ENCODE peak calls at places on chromosomes 7 and 10, in eight cellular contexts. T is upper lobe of left lung, C is left lung, Q is psoas muscle, A is HCT116, F is kidney, L is right atrium auricular region, O is endothelial cell of umbilical vein. E is an unnamed sample.

GRCh38 chr10:127922675-127923366 is 15.9 kb downstream of the PTPRE start:
- DNase-seq in T (peak; percentile 94), C (peak; percentile 90), Q (peak; percentile 90), A (peak; percentile 83), F (peak; percentile 91), L (peak; percentile 77), O (peak; percentile 74), E (peak; percentile 95)

GRCh38 chr10:29917311-29917710 is 142.1 kb downstream of the JCAD start:
- DNase-seq in T (no peak), C (no peak), Q (no peak), A (no peak), F (no peak), L (no peak), O (peak; percentile 84), E (peak; percentile 33)

GRCh38 chr7:128891942-128892269 is 18.6 kb downstream of the KCP start:
- DNase-seq in T (no peak), C (no peak), Q (peak; percentile 39), A (no peak), F (no peak), L (no peak), O (no peak), E (no peak)

GRCh38 chr10:6542999-6543430 is 37.1 kb downstream of the PRKCQ start:
- DNase-seq in T (peak; percentile 30), C (no peak), Q (no peak), A (no peak), F (no peak), L (no peak), O (no peak), E (no peak)

GRCh38 chr7:116522247-116522646 is 2.6 kb upstream of the CAV1 start:
- DNase-seq in T (no peak), C (no peak), Q (no peak), A (peak; percentile 69), F (no peak), L (no peak), O (peak; percentile 97), E (no peak)

GRCh38 chr10:63562391-63562790 is 41.2 kb downstream of the REEP3 start:
- DNase-seq in T (no peak), C (no peak), Q (no peak), A (no peak), F (no peak), L (no peak), O (no peak), E (no peak)

GRCh38 chr10:117137031-117137910 is 799 bp downstream of the VAX1 start:
- DNase-seq in T (no peak), C (no peak), Q (no peak), A (no peak), F (peak; percentile 73), L (no peak), O (peak; percentile 22), E (peak; percentile 55)

GRCh38 chr7:101952355-101953247 is 135.2 kb downstream of the CUX1 start:
- DNase-seq in T (peak; percentile 42), C (no peak), Q (no peak), A (peak; percentile 86), F (peak; percentile 66), L (no peak), O (peak; percentile 96), E (peak; percentile 83)

GRCh38 chr7:19353158-19353557 is 207.9 kb upstream of the FERD3L start:
- DNase-seq in T (no peak), C (no peak), Q (no peak), A (no peak), F (no peak), L (no peak), O (no peak), E (no peak)

GRCh38 chr7:27175626-27176342 is 1.7 kb upstream of the HOXA10 start:
- DNase-seq in T (peak; percentile 16), C (no peak), Q (peak; percentile 54), A (no peak), F (peak; percentile 76), L (no peak), O (peak; percentile 55), E (no peak)

GRCh38 chr7:27175005-27175625 is 995 bp upstream of the HOXA10 start:
- DNase-seq in T (peak; percentile 10), C (no peak), Q (peak; percentile 61), A (no peak), F (peak; percentile 67), L (no peak), O (peak; percentile 70), E (no peak)

GRCh38 chr7:27173412-27174076 is 576 bp downstream of the HOXA10 start:
- DNase-seq in T (peak; percentile 47), C (peak; percentile 92), Q (peak; percentile 81), A (no peak), F (peak; percentile 79), L (no peak), O (peak; percentile 26), E (no peak)

GRCh38 chr7:27172823-27173411 is 1.2 kb downstream of the HOXA10 start:
- DNase-seq in T (peak; percentile 17), C (no peak), Q (peak; percentile 89), A (no peak), F (peak; percentile 98), L (no peak), O (peak; percentile 64), E (no peak)

GRCh38 chr7:27174077-27175004 is at the start of gene HOXA10:
- DNase-seq in T (peak; percentile 17), C (no peak), Q (peak; percentile 70), A (no peak), F (peak; percentile 92), L (no peak), O (peak; percentile 79), E (no peak)
- H3K27ac ChIP-seq in T (no peak within 1 kb of the TSS), C (no peak within 1 kb of the TSS), Q (peak within 1 kb of the TSS; percentile 92), A (peak within 1 kb of the TSS; percentile 91), F (peak within 1 kb of the TSS; percentile 84), L (no peak within 1 kb of the TSS), O (peak within 1 kb of the TSS; percentile 96), E (no peak within 1 kb of the TSS)

DNA sequence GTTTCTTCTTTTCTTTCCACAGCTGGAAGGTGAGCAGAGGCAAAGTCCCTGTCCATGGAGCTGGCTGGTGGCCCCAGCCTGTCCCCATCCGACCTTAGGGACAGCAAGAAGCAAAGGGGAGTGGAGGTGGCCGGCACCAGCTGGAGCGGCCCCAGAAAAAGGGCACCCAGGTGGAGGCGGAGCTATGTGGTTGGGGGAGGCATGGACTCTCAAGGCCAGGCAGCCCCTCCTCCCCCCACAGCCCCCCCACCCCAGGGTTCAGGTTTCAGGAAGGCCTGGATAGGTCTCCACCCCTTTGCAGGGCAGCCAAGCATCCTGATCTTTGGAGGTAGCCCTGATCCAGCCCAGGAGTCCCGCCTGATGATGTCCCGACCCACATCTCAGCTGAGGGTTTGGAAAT is at the start of gene SSC4D:
- DNase-seq in T (no peak), C (no peak), Q (no peak), A (no peak), F (no peak), L (no peak), O (no peak), E (peak; percentile 74)
- H3K4me1 ChIP-seq in T (no peaks in the 10 kb centered on the region), C (no peaks in the 10 kb centered on the region), Q (no peaks in the 10 kb centered on the region), A (peaks cover 7% of the 10 kb centered on the region), F (no peaks in the 10 kb centered on the region), L (no peaks in the 10 kb centered on the region), O (no peaks in the 10 kb centered on the region), E (no peaks in the 10 kb centered on the region)

GRCh38 chr10:77913090-77913489 is 13.5 kb downstream of the DLG5 start:
- DNase-seq in T (no peak), C (no peak), Q (no peak), A (no peak), F (no peak), L (no peak), O (no peak), E (no peak)

GRCh38 chr10:77909755-77910375 is 16.7 kb downstream of the DLG5 start:
- DNase-seq in T (no peak), C (no peak), Q (no peak), A (no peak), F (no peak), L (peak; percentile 82), O (peak; percentile 22), E (no peak)

GRCh38 chr10:77912576-77912975 is 14.0 kb downstream of the DLG5 start:
- DNase-seq in T (no peak), C (no peak), Q (no peak), A (no peak), F (no peak), L (no peak), O (no peak), E (no peak)

GRCh38 chr10:77910524-77911145 is 15.9 kb downstream of the DLG5 start:
- DNase-seq in T (no peak), C (no peak), Q (no peak), A (no peak), F (no peak), L (no peak), O (no peak), E (no peak)

DNA sequence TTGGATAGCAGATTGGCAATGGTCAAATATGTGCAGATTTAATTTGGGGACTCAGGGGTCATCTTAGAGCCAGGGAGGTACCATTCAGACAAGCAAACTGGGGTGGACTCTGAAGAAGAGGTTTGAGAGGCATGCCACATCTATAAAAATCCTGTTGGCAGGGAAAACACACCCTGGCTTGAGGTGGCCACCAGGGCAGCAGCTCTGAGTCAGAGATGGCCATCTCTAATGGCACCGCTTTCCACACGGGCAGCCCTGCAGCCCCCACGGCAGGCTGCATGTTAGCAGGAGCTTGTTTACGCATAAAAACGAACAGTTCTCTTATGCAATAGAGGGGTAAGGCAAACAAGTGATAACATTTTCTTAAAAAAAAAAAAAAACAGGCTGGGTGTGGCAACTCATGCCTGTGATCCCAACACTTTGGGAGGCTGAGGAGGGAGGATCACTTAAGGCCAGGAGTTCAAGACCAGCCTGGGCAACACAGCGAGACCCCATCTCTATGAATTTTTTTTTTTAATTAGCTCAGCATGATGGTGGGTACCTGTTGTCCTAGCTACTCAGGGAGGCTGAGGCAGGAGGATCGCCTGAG is 14.9 kb downstream of the DLG5 start:
- DNase-seq in T (no peak), C (no peak), Q (no peak), A (no peak), F (no peak), L (no peak), O (no peak), E (peak; percentile 63)
- TF ChIP-seq CTCF in T (no peak), C (no peak), Q (no peak), A (no peak), F (no peak), L (no peak), O (no peak), E (peak; percentile 10)

GRCh38 chr7:2774935-2775334 is 69.2 kb downstream of the GNA12 start:
- DNase-seq in T (no peak), C (no peak), Q (no peak), A (no peak), F (no peak), L (no peak), O (no peak), E (no peak)
- H3K27ac ChIP-seq in T (no peak overlapping the region), C (no peak overlapping the region), Q (no peak overlapping the region), A (no peak overlapping the region), F (no peak overlapping the region), L (no peak overlapping the region), O (no peak overlapping the region), E (no peak overlapping the region)

GRCh38 chr7:90384433-90384832 is 18.8 kb upstream of the CLDN12 start:
- DNase-seq in T (no peak), C (no peak), Q (no peak), A (no peak), F (no peak), L (no peak), O (peak; percentile 23), E (no peak)

GRCh38 chr7:90383422-90383821 is 19.8 kb upstream of the CLDN12 start:
- DNase-seq in T (no peak), C (no peak), Q (no peak), A (no peak), F (no peak), L (no peak), O (peak; percentile 52), E (no peak)

GRCh38 chr7:90387470-90388240 is 15.6 kb upstream of the CLDN12 start:
- DNase-seq in T (no peak), C (no peak), Q (no peak), A (no peak), F (no peak), L (no peak), O (no peak), E (no peak)

GRCh38 chr7:90383879-90384278 is 19.4 kb upstream of the CLDN12 start:
- DNase-seq in T (no peak), C (no peak), Q (no peak), A (no peak), F (no peak), L (no peak), O (peak; percentile 71), E (no peak)
- H3K4me1 ChIP-seq in T (no peaks in the 10 kb centered on the region), C (no peaks in the 10 kb centered on the region), Q (no peaks in the 10 kb centered on the region), A (peaks cover 14% of the 10 kb centered on the region), F (no peaks in the 10 kb centered on the region), L (no peaks in the 10 kb centered on the region), O (peaks cover 29% of the 10 kb centered on the region), E (no peaks in the 10 kb centered on the region)

E was measured in cardiac muscle cell.